ENCODE peak calls at places on chromosomes 13 and 19, in five cellular contexts. V, Z, Q, A and U are unnamed samples.

GRCh38 chr19:38395381-38396127 is 7.1 kb downstream of the SPRED3 start:
- DNase-seq in V (no peak), Z (no peak), Q (no peak), A (no peak), U (no peak)

GRCh38 chr13:101917475-101917810 is 465.0 kb downstream of the ITGBL1 start:
- DNase-seq in V (no peak), Z (no peak), Q (no peak), A (no peak), U (no peak)

GRCh38 chr19:3375221-3376088 is 9.1 kb downstream of the NFIC start:
- DNase-seq in V (no peak), Z (peak; percentile 87), Q (no peak), A (peak; percentile 37), U (no peak)

GRCh38 chr19:39409207-39409885 is 2.7 kb downstream of the ZFP36 start:
- DNase-seq in V (peak; percentile 78), Z (peak; percentile 91), Q (peak; percentile 86), A (peak; percentile 75), U (peak; percentile 45)

GRCh38 chr19:45254044-45254531 is 3.0 kb downstream of the MARK4 start:
- DNase-seq in V (no peak), Z (no peak), Q (peak; percentile 10), A (no peak), U (no peak)

GRCh38 chr19:16797876-16798275 is 31.3 kb upstream of the SIN3B start:
- DNase-seq in V (no peak), Z (no peak), Q (no peak), A (no peak), U (no peak)

GRCh38 chr13:72255908-72256307 is 388.9 kb upstream of the DACH1 start:
- DNase-seq in V (no peak), Z (no peak), Q (no peak), A (peak; percentile 40), U (peak; percentile 5)

GRCh38 chr13:106415971-106416370 is 119.5 kb downstream of the EFNB2 start:
- DNase-seq in V (no peak), Z (no peak), Q (no peak), A (no peak), U (no peak)

GRCh38 chr19:45100797-45101196 is 7.8 kb downstream of the PPP1R37 start:
- DNase-seq in V (no peak), Z (no peak), Q (no peak), A (no peak), U (no peak)

GRCh38 chr13:31442605-31443004 is 242.8 kb downstream of the B3GLCT start:
- DNase-seq in V (no peak), Z (no peak), Q (no peak), A (no peak), U (no peak)

GRCh38 chr13:30157616-30157993 is 149.7 kb downstream of the KATNAL1 start:
- DNase-seq in V (no peak), Z (no peak), Q (no peak), A (no peak), U (no peak)

GRCh38 chr19:38894968-38895367 is 4.5 kb downstream of the SIRT2 start:
- DNase-seq in V (no peak), Z (no peak), Q (no peak), A (no peak), U (no peak)

GRCh38 chr13:46181799-46182490 is at the start of gene LCP1:
- DNase-seq in V (peak; percentile 48), Z (no peak), Q (peak; percentile 78), A (no peak), U (peak; percentile 98)

GRCh38 chr13:84400711-84401110 is 518.4 kb upstream of the SLITRK1 start:
- DNase-seq in V (no peak), Z (no peak), Q (no peak), A (peak; percentile 74), U (no peak)

GRCh38 chr13:52696566-52696965 is 43.1 kb downstream of the CNMD start:
- DNase-seq in V (no peak), Z (no peak), Q (no peak), A (no peak), U (no peak)

GRCh38 chr13:47499358-47500150 is 501.5 kb downstream of the SUCLA2 start:
- DNase-seq in V (no peak), Z (no peak), Q (no peak), A (peak; percentile 75), U (no peak)

GRCh38 chr13:114116734-114117133 is 15.7 kb downstream of the RASA3 start:
- DNase-seq in V (no peak), Z (no peak), Q (no peak), A (no peak), U (no peak)

GRCh38 chr19:35165200-35166058 is 10.9 kb downstream of the FXYD5 start:
- DNase-seq in V (no peak), Z (no peak), Q (no peak), A (no peak), U (no peak)

GRCh38 chr13:104584481-104584880 is 1518.3 kb upstream of the SLC10A2 start:
- DNase-seq in V (no peak), Z (no peak), Q (no peak), A (no peak), U (no peak)

GRCh38 chr13:71587193-71587592 is 279.8 kb downstream of the DACH1 start:
- DNase-seq in V (no peak), Z (no peak), Q (no peak), A (no peak), U (no peak)

GRCh38 chr13:51594432-51594831 is 10.2 kb downstream of the WDFY2 start:
- DNase-seq in V (no peak), Z (no peak), Q (no peak), A (no peak), U (no peak)

GRCh38 chr13:90416519-90416918 is 931.0 kb upstream of the MIR17HG start:
- DNase-seq in V (no peak), Z (no peak), Q (no peak), A (peak; percentile 80), U (no peak)

GRCh38 chr13:108328848-108329247 is 59.3 kb downstream of the TNFSF13B start:
- DNase-seq in V (no peak), Z (no peak), Q (no peak), A (no peak), U (no peak)

GRCh38 chr19:21143846-21144245 is 2.0 kb downstream of the ZNF431 start:
- DNase-seq in V (no peak), Z (no peak), Q (no peak), A (peak; percentile 0), U (no peak)

GRCh38 chr13:39364797-39365468 is 238.1 kb downstream of the LHFPL6 start:
- DNase-seq in V (no peak), Z (no peak), Q (no peak), A (peak; percentile 43), U (no peak)

GRCh38 chr13:30465541-30466357 is at the start of gene HMGB1:
- DNase-seq in V (peak; percentile 93), Z (peak; percentile 98), Q (peak; percentile 97), A (peak; percentile 99), U (peak; percentile 99)

DNA sequence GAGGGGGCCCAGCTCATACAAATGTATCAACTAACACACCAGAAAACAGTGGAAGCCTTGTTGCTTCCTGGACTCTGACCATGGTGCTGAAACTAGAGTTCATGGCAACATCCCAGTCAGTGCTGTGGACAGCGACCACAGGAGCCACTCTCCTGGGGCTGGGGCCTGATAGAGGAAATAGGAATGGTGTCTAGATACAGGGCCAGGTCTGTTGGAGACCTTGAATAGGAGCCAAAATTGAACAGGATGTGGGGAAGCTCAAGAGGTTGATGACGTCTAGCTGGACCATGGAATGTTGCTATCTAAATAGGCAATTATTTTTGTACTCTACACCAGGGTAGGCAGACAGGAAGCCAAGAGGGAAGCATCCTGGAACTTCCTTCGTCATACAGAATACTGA is 21.8 kb downstream of the LILRB4 start:
- DNase-seq in V (no peak), Z (no peak), Q (no peak), A (no peak), U (peak; percentile 69)
- H3K4me3 ChIP-seq in V (no peak overlapping the region), Z (no peak overlapping the region), Q (no peak overlapping the region), A (no peak overlapping the region), U (no peak overlapping the region)

GRCh38 chr19:6412111-6412999 is 12.3 kb downstream of the KHSRP start:
- DNase-seq in V (no peak), Z (no peak), Q (peak; percentile 18), A (no peak), U (no peak)
- H3K4me3 ChIP-seq in V (no peak overlapping the region), Z (no peak overlapping the region), Q (no peak overlapping the region), A (no peak overlapping the region), U (no peak overlapping the region)

GRCh38 chr13:95267662-95268369 is 33.4 kb downstream of the ABCC4 start:
- DNase-seq in V (no peak), Z (no peak), Q (no peak), A (peak; percentile 87), U (no peak)
- H3K4me3 ChIP-seq in V (no peak overlapping the region), Z (no peak overlapping the region), Q (no peak overlapping the region), A (peak overlapping the region; percentile 5), U (no peak overlapping the region)

DNA sequence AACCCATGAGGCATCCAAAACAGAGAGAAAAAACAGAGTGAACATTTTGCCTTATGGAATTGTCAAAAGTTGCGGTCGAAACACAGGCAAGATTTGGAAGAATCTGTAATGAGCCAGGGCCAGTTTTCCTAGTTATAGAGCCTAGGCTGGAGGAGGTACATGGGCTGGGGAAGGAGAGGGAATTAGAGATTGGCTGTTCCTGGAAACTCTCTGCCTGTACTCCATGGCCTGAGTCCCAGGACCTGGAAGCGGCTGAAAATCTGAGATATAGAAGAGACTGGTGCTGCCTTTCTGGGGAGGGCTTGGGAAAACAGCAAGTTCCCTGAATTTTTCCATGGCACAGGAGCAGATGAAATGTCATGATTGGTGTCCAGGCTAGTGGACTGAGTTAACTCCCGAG is 122.8 kb upstream of the KLF12 start:
- DNase-seq in V (no peak), Z (no peak), Q (no peak), A (no peak), U (no peak)
- H3K4me3 ChIP-seq in V (no peak overlapping the region), Z (no peak overlapping the region), Q (no peak overlapping the region), A (no peak overlapping the region), U (no peak overlapping the region)

GRCh38 chr19:56398809-56399208 is 5.3 kb upstream of the ZNF583 start:
- DNase-seq in V (no peak), Z (no peak), Q (no peak), A (no peak), U (no peak)

DNA sequence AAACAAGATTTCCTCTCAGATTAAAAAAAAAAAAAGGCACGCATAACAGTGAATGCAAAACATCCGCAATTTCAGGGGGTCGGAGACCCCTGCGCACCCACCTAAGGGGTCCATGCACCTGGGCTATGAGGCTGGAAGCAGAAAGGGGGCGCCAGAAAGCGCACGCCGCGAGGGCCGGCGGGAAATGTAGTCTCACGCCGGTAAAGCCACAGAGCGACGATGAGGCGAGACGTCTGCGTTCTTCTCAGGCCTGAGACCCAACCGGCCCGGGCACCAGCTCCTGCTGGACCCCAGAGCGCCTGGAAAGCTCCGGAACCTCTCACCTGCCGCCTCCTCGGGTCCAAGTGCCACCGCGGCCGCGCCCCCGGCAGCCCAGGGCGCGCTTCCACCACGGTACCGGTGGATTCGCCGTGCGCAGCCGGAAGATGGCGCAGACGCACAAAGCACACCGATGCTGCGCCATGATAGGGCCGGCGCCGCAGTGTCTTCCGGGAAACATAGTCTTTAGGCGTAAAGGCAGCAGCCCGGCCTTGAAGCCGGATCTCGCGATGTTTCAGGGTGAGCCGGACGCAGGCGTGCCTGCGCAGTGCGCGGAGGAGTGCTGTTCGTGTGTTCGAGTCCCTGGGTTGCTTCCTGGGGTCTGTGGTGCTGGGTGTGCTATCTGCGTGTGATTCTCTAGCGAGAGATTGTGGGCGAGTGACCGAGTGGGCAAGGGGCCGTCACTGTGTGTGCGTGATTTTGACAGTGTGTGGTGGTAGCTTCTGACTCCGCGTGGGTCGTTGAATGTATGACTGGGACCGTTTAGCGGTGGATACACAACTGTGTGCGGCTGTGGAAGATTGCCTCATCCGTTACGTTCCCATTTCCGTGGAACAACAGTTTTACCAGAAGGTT is at the start of gene ZNF582:
- DNase-seq in V (peak; percentile 83), Z (peak; percentile 88), Q (peak; percentile 85), A (peak; percentile 96), U (no peak)
- H3K4me3 ChIP-seq in V (peak within 1 kb of the TSS; percentile 87), Z (peak within 1 kb of the TSS; percentile 89), Q (peak within 1 kb of the TSS; percentile 88), A (peak within 1 kb of the TSS; percentile 90), U (no peak within 1 kb of the TSS)

GRCh38 chr13:110298221-110298565 is 8.8 kb downstream of the COL4A1 start:
- DNase-seq in V (no peak), Z (no peak), Q (no peak), A (no peak), U (no peak)
- H3K4me3 ChIP-seq in V (no peak overlapping the region), Z (peak overlapping the region; percentile 33), Q (no peak overlapping the region), A (no peak overlapping the region), U (no peak overlapping the region)